ENCODE peak calls at places on chromosomes 7 and 10, in six cellular contexts. One of them, this sample, is unnamed.
A peak's percentile ranks its signal among the peaks of the same experiment; 100 is the strongest.

GRCh38 chr10:109902992-109903947 is 20.0 kb downstream of the XPNPEP1 start:
- DNase-seq in naive B cell: no peak
- DNase-seq in effector memory CD8-positive, alpha-beta T cell: no peak
- DNase-seq in activated T-helper 9 cell treated with anti-CD3 and anti-CD28 coated beads, Interleukin-2, amount 50 U/mL, for 16 hours: no peak
- DNase-seq in HT-29: no peak
- DNase-seq in skeletal muscle cell: no peak
- DNase-seq in this sample: no peak

GRCh38 chr10:18666810-18667209 is 7.6 kb downstream of the ARL5B start:
- DNase-seq in naive B cell: no peak
- DNase-seq in effector memory CD8-positive, alpha-beta T cell: no peak
- DNase-seq in activated T-helper 9 cell treated with anti-CD3 and anti-CD28 coated beads, Interleukin-2, amount 50 U/mL, for 16 hours: no peak
- DNase-seq in HT-29: no peak
- DNase-seq in skeletal muscle cell: peak; percentile 39
- DNase-seq in this sample: peak; percentile 87

GRCh38 chr10:128286413-128287097 is 160.3 kb upstream of the MKI67 start:
- DNase-seq in naive B cell: no peak
- DNase-seq in effector memory CD8-positive, alpha-beta T cell: no peak
- DNase-seq in activated T-helper 9 cell treated with anti-CD3 and anti-CD28 coated beads, Interleukin-2, amount 50 U/mL, for 16 hours: no peak
- DNase-seq in HT-29: no peak
- DNase-seq in skeletal muscle cell: no peak
- DNase-seq in this sample: no peak

GRCh38 chr10:102334106-102334505 is 61.4 kb upstream of the NFKB2 start:
- DNase-seq in naive B cell: no peak
- DNase-seq in effector memory CD8-positive, alpha-beta T cell: no peak
- DNase-seq in activated T-helper 9 cell treated with anti-CD3 and anti-CD28 coated beads, Interleukin-2, amount 50 U/mL, for 16 hours: no peak
- DNase-seq in HT-29: no peak
- DNase-seq in skeletal muscle cell: no peak
- DNase-seq in this sample: no peak

GRCh38 chr10:48885376-48885775 is 54.3 kb downstream of the LRRC18 start:
- DNase-seq in naive B cell: no peak
- DNase-seq in effector memory CD8-positive, alpha-beta T cell: no peak
- DNase-seq in activated T-helper 9 cell treated with anti-CD3 and anti-CD28 coated beads, Interleukin-2, amount 50 U/mL, for 16 hours: no peak
- DNase-seq in HT-29: peak; percentile 34
- DNase-seq in skeletal muscle cell: no peak
- DNase-seq in this sample: peak; percentile 28

GRCh38 chr10:129680661-129681344 is 213.8 kb downstream of the MGMT start:
- DNase-seq in naive B cell: no peak
- DNase-seq in effector memory CD8-positive, alpha-beta T cell: no peak
- DNase-seq in activated T-helper 9 cell treated with anti-CD3 and anti-CD28 coated beads, Interleukin-2, amount 50 U/mL, for 16 hours: no peak
- DNase-seq in HT-29: no peak
- DNase-seq in skeletal muscle cell: no peak
- DNase-seq in this sample: no peak

GRCh38 chr7:44058759-44059218 is 6.6 kb downstream of the PGAM2 start:
- DNase-seq in naive B cell: no peak
- DNase-seq in effector memory CD8-positive, alpha-beta T cell: no peak
- DNase-seq in activated T-helper 9 cell treated with anti-CD3 and anti-CD28 coated beads, Interleukin-2, amount 50 U/mL, for 16 hours: no peak
- DNase-seq in HT-29: no peak
- DNase-seq in skeletal muscle cell: no peak
- DNase-seq in this sample: no peak

GRCh38 chr10:70101668-70102067 is 31.0 kb downstream of the AIFM2 start:
- DNase-seq in naive B cell: no peak
- DNase-seq in effector memory CD8-positive, alpha-beta T cell: no peak
- DNase-seq in activated T-helper 9 cell treated with anti-CD3 and anti-CD28 coated beads, Interleukin-2, amount 50 U/mL, for 16 hours: no peak
- DNase-seq in HT-29: no peak
- DNase-seq in skeletal muscle cell: no peak
- DNase-seq in this sample: no peak

GRCh38 chr7:14924398-14924797 is 21.8 kb upstream of the DGKB start:
- DNase-seq in naive B cell: no peak
- DNase-seq in effector memory CD8-positive, alpha-beta T cell: no peak
- DNase-seq in activated T-helper 9 cell treated with anti-CD3 and anti-CD28 coated beads, Interleukin-2, amount 50 U/mL, for 16 hours: no peak
- DNase-seq in HT-29: peak; percentile 35
- DNase-seq in skeletal muscle cell: no peak
- DNase-seq in this sample: no peak

GRCh38 chr10:15316877-15317464 is 54.1 kb downstream of the FAM171A1 start:
- DNase-seq in naive B cell: no peak
- DNase-seq in effector memory CD8-positive, alpha-beta T cell: no peak
- DNase-seq in activated T-helper 9 cell treated with anti-CD3 and anti-CD28 coated beads, Interleukin-2, amount 50 U/mL, for 16 hours: no peak
- DNase-seq in HT-29: no peak
- DNase-seq in skeletal muscle cell: no peak
- DNase-seq in this sample: no peak